ENCODE peak calls at places on chromosomes 12 and 14, in four cellular contexts. V, U, S and B are unnamed samples.
A peak's percentile ranks its signal among the peaks of the same experiment; 100 is the strongest.

GRCh38 chr12:80033457-80033856 is 65.9 kb upstream of the OTOGL start:
- DNase-seq in V (no peak), U (peak; percentile 9), S (no peak), B (peak; percentile 62)

GRCh38 chr12:42593781-42594322 is 4.3 kb upstream of the PRICKLE1 start:
- DNase-seq in V (no peak), U (no peak), S (no peak), B (no peak)

GRCh38 chr12:94491489-94491888 is 31.8 kb upstream of the CEP83 start:
- DNase-seq in V (no peak), U (no peak), S (no peak), B (no peak)

GRCh38 chr12:15698377-15698867 is 90.8 kb downstream of the EPS8 start:
- DNase-seq in V (no peak), U (no peak), S (no peak), B (no peak)

GRCh38 chr14:54728700-54729527 is 162.0 kb downstream of the SAMD4A start:
- DNase-seq in V (no peak), U (no peak), S (no peak), B (no peak)

GRCh38 chr12:50103767-50104321 is at the start of gene GPD1:
- DNase-seq in V (peak; percentile 90), U (peak; percentile 58), S (peak; percentile 87), B (no peak)

GRCh38 chr14:102392506-102392905 is 29.8 kb downstream of the TECPR2 start:
- DNase-seq in V (no peak), U (no peak), S (no peak), B (no peak)

GRCh38 chr12:64663019-64663418 is 52.7 kb downstream of the RASSF3 start:
- DNase-seq in V (no peak), U (no peak), S (no peak), B (no peak)

GRCh38 chr12:27014085-27014858 is at the start of gene TM7SF3:
- DNase-seq in V (peak; percentile 93), U (peak; percentile 94), S (peak; percentile 97), B (peak; percentile 39)

GRCh38 chr12:119008691-119009221 is 27.4 kb downstream of the SRRM4 start:
- DNase-seq in V (no peak), U (no peak), S (no peak), B (no peak)

GRCh38 chr14:80587096-80587724 is 354.3 kb downstream of the CEP128 start:
- DNase-seq in V (no peak), U (no peak), S (no peak), B (no peak)

GRCh38 chr14:44701563-44702263 is 194.6 kb upstream of the FSCB start:
- DNase-seq in V (no peak), U (no peak), S (no peak), B (no peak)

GRCh38 chr12:1523558-1524050 is 70.8 kb downstream of the FBXL14 start:
- DNase-seq in V (no peak), U (no peak), S (no peak), B (no peak)

GRCh38 chr14:100155881-100156645 is 3.4 kb downstream of the DEGS2 start:
- DNase-seq in V (peak; percentile 80), U (no peak), S (no peak), B (no peak)

GRCh38 chr14:102930753-102931579 is 8.5 kb downstream of the AMN start:
- DNase-seq in V (no peak), U (no peak), S (peak; percentile 25), B (no peak)

GRCh38 chr14:33342299-33342974 is 403.8 kb downstream of the NPAS3 start:
- DNase-seq in V (no peak), U (no peak), S (no peak), B (no peak)

GRCh38 chr12:71194657-71195056 is 36.9 kb upstream of the TSPAN8 start:
- DNase-seq in V (no peak), U (no peak), S (peak; percentile 23), B (no peak)

GRCh38 chr14:72736348-72736747 is 157.6 kb downstream of the DPF3 start:
- DNase-seq in V (no peak), U (no peak), S (no peak), B (no peak)

GRCh38 chr12:94621662-94622359 is 28.5 kb downstream of the TMCC3 start:
- DNase-seq in V (peak; percentile 35), U (no peak), S (no peak), B (no peak)

GRCh38 chr14:105060751-105061427 is 4.3 kb downstream of the GPR132 start:
- DNase-seq in V (peak; percentile 76), U (peak; percentile 17), S (peak; percentile 55), B (no peak)

GRCh38 chr12:124369055-124369900 is 74.4 kb downstream of the RFLNA start:
- DNase-seq in V (peak; percentile 97), U (peak; percentile 91), S (peak; percentile 92), B (peak; percentile 73)

GRCh38 chr12:47828967-47829482 is 9.3 kb upstream of the HDAC7 start:
- DNase-seq in V (peak; percentile 92), U (peak; percentile 88), S (peak; percentile 57), B (no peak)

GRCh38 chr12:76706099-76706498 is 57.8 kb upstream of the ZDHHC17 start:
- DNase-seq in V (no peak), U (no peak), S (no peak), B (no peak)

GRCh38 chr14:68976160-68977067 is 2.7 kb downstream of the ACTN1 start:
- DNase-seq in V (peak; percentile 16), U (peak; percentile 74), S (peak; percentile 33), B (no peak)

GRCh38 chr12:52023976-52024688 is 17.4 kb downstream of the TAMALIN start:
- DNase-seq in V (no peak), U (no peak), S (no peak), B (no peak)

GRCh38 chr14:54023027-54023426 is 66.4 kb upstream of the BMP4 start:
- DNase-seq in V (no peak), U (no peak), S (no peak), B (no peak)

GRCh38 chr14:91454155-91454554 is 36.5 kb upstream of the CCDC88C start:
- DNase-seq in V (no peak), U (no peak), S (no peak), B (no peak)

GRCh38 chr14:91458612-91459011 is 41.0 kb upstream of the CCDC88C start:
- DNase-seq in V (no peak), U (no peak), S (no peak), B (no peak)

GRCh38 chr14:91454580-91454979 is 37.0 kb upstream of the CCDC88C start:
- DNase-seq in V (no peak), U (no peak), S (no peak), B (no peak)

GRCh38 chr14:91453744-91454143 is 36.1 kb upstream of the CCDC88C start:
- DNase-seq in V (no peak), U (no peak), S (no peak), B (no peak)

DNA sequence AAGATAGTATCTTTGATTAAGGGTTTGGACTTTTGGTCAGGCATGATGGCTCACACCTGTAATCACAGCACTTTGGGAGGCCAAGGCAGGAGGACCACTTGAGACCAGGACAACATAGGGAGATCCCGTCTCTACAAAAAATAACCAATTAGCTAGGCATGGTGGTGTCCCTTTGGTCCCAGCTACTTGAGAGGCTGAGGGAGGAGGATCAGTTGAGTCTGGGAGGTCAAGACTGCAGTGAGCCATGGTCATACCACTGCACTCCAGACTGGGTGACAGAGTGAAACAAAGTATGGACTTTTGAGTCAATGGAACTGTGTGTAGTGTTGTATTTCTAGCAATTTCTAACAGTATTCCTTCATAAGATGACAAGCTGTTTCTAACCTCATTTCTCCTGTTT is 38.7 kb upstream of the CCDC88C start:
- DNase-seq in V (no peak), U (no peak), S (no peak), B (no peak)
- TF ChIP-seq CTCF in V (no peak), U (no peak), S (no peak), B (no peak)

DNA sequence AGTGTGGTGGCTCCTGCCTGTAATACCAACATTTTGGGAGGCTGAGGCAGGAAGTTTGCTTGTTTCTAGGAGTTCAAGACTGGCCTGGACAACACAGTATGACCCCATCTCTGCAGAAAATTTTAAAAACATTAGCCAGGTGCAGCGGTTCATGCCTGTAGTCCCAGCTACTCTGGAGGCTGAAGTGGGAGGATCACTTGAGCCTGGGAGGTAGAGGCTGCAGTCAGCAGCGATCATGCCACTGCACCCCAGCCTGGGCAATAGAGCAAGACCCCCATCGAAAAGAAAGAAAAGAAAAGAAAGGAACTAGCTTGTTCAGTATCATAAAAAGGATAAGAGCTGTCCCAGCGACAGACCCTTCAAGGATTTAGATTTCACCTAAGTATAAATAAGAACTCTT is 18.1 kb upstream of the PWP1 start:
- DNase-seq in V (no peak), U (no peak), S (no peak), B (no peak)
- H3K4me3 ChIP-seq in V (no peak overlapping the region), U (no peak overlapping the region), S (no peak overlapping the region), B (no peak overlapping the region)

DNA sequence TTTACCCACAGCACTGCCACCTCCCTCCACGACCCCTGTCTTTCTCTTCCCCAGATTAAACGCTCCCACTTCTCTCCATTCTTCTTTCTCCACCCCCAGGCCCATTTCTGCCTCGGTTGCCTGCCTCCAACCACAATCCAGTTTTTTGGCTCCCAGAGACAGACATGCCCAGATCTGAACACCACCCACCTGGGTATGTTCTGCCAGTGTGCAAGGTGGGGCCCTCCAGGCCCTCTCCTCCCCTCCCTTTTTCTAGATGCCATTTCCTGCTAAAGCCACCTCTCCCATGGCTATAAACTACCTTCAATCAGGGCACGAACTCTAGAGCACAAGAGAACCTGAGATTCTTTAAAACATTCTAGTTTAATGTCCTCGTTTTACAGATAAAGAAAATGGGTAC is 63.3 kb downstream of the IRF2BPL start:
- DNase-seq in V (no peak), U (no peak), S (no peak), B (no peak)
- TF ChIP-seq CTCF in V (no peak), U (no peak), S (no peak), B (no peak)

DNA sequence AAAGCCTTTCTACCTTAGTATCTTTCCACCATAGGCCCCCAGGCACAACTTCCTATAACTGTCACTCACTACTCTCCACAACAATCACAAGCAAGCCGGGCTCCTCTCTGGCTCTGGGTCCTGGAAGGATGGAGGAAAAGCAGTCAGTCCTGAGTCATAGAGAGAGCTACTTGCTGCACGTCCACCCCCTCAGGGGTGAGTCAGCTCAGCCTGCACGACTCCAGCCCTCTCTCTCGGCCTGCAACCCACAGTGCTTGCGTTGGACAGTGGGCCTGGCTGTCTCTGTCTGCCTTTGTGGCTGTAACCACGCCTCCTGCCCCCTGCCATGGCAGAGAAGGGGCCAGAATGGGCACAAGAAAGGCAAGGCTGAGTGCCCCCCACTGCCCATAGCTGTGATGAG is 154.1 kb upstream of the FKBP4 start:
- DNase-seq in V (peak; percentile 13), U (peak; percentile 46), S (peak; percentile 42), B (peak; percentile 91)
- H3K4me3 ChIP-seq in V (no peak overlapping the region), U (no peak overlapping the region), S (no peak overlapping the region), B (no peak overlapping the region)